ENCODE peak calls at places on chromosomes 7 and 10, in six cellular contexts. I is stimulated activated CD4-positive, alpha-beta T cell treated with anti-CD3 and anti-CD28 coated beads, Interleukin-12 subunit alpha, Interleukin-12 subunit beta, amount 100 ng/mL, for 4 hours; M is HS-5; T is activated CD4-positive, CD25-positive, alpha-beta regulatory T cell; W is kidney; Q is islet precursor cell. E is an unnamed sample.

GRCh38 chr10:70843333-70843732 is 27.6 kb downstream of the SGPL1 start:
- DNase-seq in I (no peak), M (no peak), T (no peak), W (no peak), Q (no peak), E (no peak)

GRCh38 chr10:131126321-131127121 is 185.0 kb downstream of the TCERG1L start:
- DNase-seq in I (no peak), M (no peak), T (no peak), W (peak), Q (no peak), E (no peak)

GRCh38 chr10:77173615-77174461 is 463.8 kb downstream of the KCNMA1 start:
- DNase-seq in I (peak), M (peak), T (peak), W (peak), Q (peak), E (no peak)

GRCh38 chr7:19376591-19376990 is 231.4 kb upstream of the FERD3L start:
- DNase-seq in I (no peak), M (no peak), T (no peak), W (no peak), Q (no peak), E (no peak)

GRCh38 chr10:125153693-125154490 is 6.5 kb downstream of the CTBP2 start:
- DNase-seq in I (no peak), M (no peak), T (no peak), W (no peak), Q (peak), E (peak)

GRCh38 chr7:96532428-96532922 is 177.2 kb downstream of the SEM1 start:
- DNase-seq in I (no peak), M (no peak), T (no peak), W (no peak), Q (no peak), E (no peak)

GRCh38 chr10:69968830-69969229 is 83.8 kb upstream of the MACROH2A2 start:
- DNase-seq in I (no peak), M (no peak), T (no peak), W (no peak), Q (peak), E (no peak)

GRCh38 chr10:91768123-91768522 is 30.1 kb upstream of the TNKS2 start:
- DNase-seq in I (no peak), M (peak), T (no peak), W (no peak), Q (no peak), E (no peak)

GRCh38 chr10:1661861-1662260 is 75.5 kb downstream of the ADARB2 start:
- DNase-seq in I (no peak), M (no peak), T (no peak), W (no peak), Q (no peak), E (no peak)

GRCh38 chr10:76769161-76769560 is 868.4 kb downstream of the KCNMA1 start:
- DNase-seq in I (no peak), M (no peak), T (no peak), W (no peak), Q (no peak), E (no peak)

GRCh38 chr10:76119515-76119914 is 688.1 kb downstream of the LRMDA start:
- DNase-seq in I (no peak), M (peak), T (no peak), W (no peak), Q (no peak), E (no peak)

GRCh38 chr7:18927134-18927533 is 190.3 kb downstream of the TWIST1 start:
- DNase-seq in I (no peak), M (peak), T (no peak), W (no peak), Q (no peak), E (peak)

GRCh38 chr7:73678862-73679261 is 4.4 kb downstream of the DNAJC30 start:
- DNase-seq in I (no peak), M (no peak), T (no peak), W (no peak), Q (no peak), E (no peak)

GRCh38 chr7:43516581-43517342 is 66.1 kb upstream of the STK17A start:
- DNase-seq in I (no peak), M (no peak), T (no peak), W (no peak), Q (no peak), E (no peak)

GRCh38 chr10:23110722-23111660 is 15.6 kb downstream of the MSRB2 start:
- DNase-seq in I (no peak), M (no peak), T (no peak), W (no peak), Q (no peak), E (no peak)

GRCh38 chr10:19862811-19863515 is 46.7 kb downstream of the PLXDC2 start:
- DNase-seq in I (no peak), M (no peak), T (no peak), W (no peak), Q (no peak), E (no peak)

GRCh38 chr7:44293561-44294324 is 31.7 kb downstream of the CAMK2B start:
- DNase-seq in I (no peak), M (no peak), T (no peak), W (peak), Q (peak), E (no peak)

GRCh38 chr7:22563621-22564241 is 63.7 kb upstream of the STEAP1B start:
- DNase-seq in I (no peak), M (no peak), T (no peak), W (no peak), Q (peak), E (no peak)

GRCh38 chr7:5284304-5285281 is 1.9 kb downstream of the SLC29A4 start:
- DNase-seq in I (no peak), M (no peak), T (no peak), W (peak), Q (peak), E (no peak)

GRCh38 chr10:15280462-15280861 is 90.6 kb downstream of the FAM171A1 start:
- DNase-seq in I (no peak), M (no peak), T (no peak), W (no peak), Q (no peak), E (no peak)

GRCh38 chr10:113788604-113789083 is 37.2 kb downstream of the PLEKHS1 start:
- DNase-seq in I (no peak), M (peak), T (no peak), W (no peak), Q (no peak), E (peak)

GRCh38 chr10:84076047-84076388 is 63.3 kb upstream of the GHITM start:
- DNase-seq in I (no peak), M (peak), T (no peak), W (no peak), Q (no peak), E (peak)

GRCh38 chr10:7686351-7687171 is 16.6 kb upstream of the ITIH2 start:
- DNase-seq in I (no peak), M (no peak), T (no peak), W (no peak), Q (no peak), E (no peak)

GRCh38 chr10:43002596-43002995 is 74.3 kb upstream of the RET start:
- DNase-seq in I (no peak), M (no peak), T (no peak), W (no peak), Q (peak), E (no peak)

E was measured in BJ.